ENCODE peak calls at places on chromosomes 1 and 21, in six cellular contexts. L is HepG2, C is K562, Y is HCT116, K is GM12878, W is H1. T is an unnamed sample.

GRCh38 chr1:161915051-161915503 is 108.6 kb downstream of the OLFML2B start:
- DNase-seq in L (no peak), C (no peak), Y (no peak), K (peak; percentile 53), W (no peak), T (no peak)

GRCh38 chr1:36884029-36884701 is 150.2 kb downstream of the GRIK3 start:
- DNase-seq in L (no peak), C (no peak), Y (no peak), K (peak; percentile 28), W (no peak), T (no peak)

GRCh38 chr21:44846485-44847260 is 26.8 kb downstream of the PTTG1IP start:
- DNase-seq in L (peak; percentile 48), C (no peak), Y (no peak), K (no peak), W (no peak), T (no peak)

GRCh38 chr21:33374080-33374873 is 28.9 kb upstream of the IFNGR2 start:
- DNase-seq in L (peak; percentile 39), C (no peak), Y (peak; percentile 53), K (no peak), W (no peak), T (peak; percentile 49)

GRCh38 chr1:228339059-228339704 is 67.5 kb downstream of the TRIM11 start:
- DNase-seq in L (no peak), C (no peak), Y (no peak), K (no peak), W (no peak), T (no peak)

GRCh38 chr1:197683280-197683679 is 92.0 kb downstream of the DENND1B start:
- DNase-seq in L (no peak), C (no peak), Y (no peak), K (no peak), W (no peak), T (no peak)

GRCh38 chr1:47023268-47024137 is at the start of gene CYP4X1:
- DNase-seq in L (no peak), C (no peak), Y (no peak), K (no peak), W (peak; percentile 15), T (peak; percentile 13)

GRCh38 chr1:223261914-223262313 is 102.1 kb downstream of the SUSD4 start:
- DNase-seq in L (no peak), C (no peak), Y (no peak), K (no peak), W (no peak), T (no peak)

GRCh38 chr1:209431813-209432442 is 151.6 kb upstream of the CAMK1G start:
- DNase-seq in L (no peak), C (no peak), Y (no peak), K (no peak), W (no peak), T (no peak)

GRCh38 chr1:107292012-107292411 is 151.2 kb downstream of the NTNG1 start:
- DNase-seq in L (no peak), C (no peak), Y (no peak), K (no peak), W (no peak), T (no peak)

GRCh38 chr21:38773108-38774061 is 32.3 kb upstream of the ETS2 start:
- DNase-seq in L (peak; percentile 34), C (no peak), Y (peak; percentile 81), K (no peak), W (no peak), T (no peak)

GRCh38 chr1:208000001-208000400 is 89.1 kb upstream of the CD34 start:
- DNase-seq in L (no peak), C (no peak), Y (no peak), K (no peak), W (no peak), T (no peak)

GRCh38 chr1:61139324-61140055 is 57.1 kb downstream of the NFIA start:
- DNase-seq in L (peak; percentile 29), C (no peak), Y (no peak), K (no peak), W (no peak), T (no peak)

GRCh38 chr1:20767271-20767670 is 19.8 kb downstream of the HP1BP3 start:
- DNase-seq in L (no peak), C (no peak), Y (no peak), K (no peak), W (no peak), T (no peak)

GRCh38 chr1:160322831-160323230 is 20.2 kb downstream of the COPA start:
- DNase-seq in L (no peak), C (no peak), Y (no peak), K (no peak), W (no peak), T (no peak)

GRCh38 chr1:27455166-27455811 is 34.7 kb downstream of the WASF2 start:
- DNase-seq in L (no peak), C (no peak), Y (no peak), K (no peak), W (no peak), T (no peak)
- TF ChIP-seq ZNF274 in L (no peak), C (no peak), Y (no peak), K (no peak), W (no peak), T (no peak)

GRCh38 chr1:234909851-234910250 is 218.8 kb downstream of the TOMM20 start:
- DNase-seq in L (no peak), C (no peak), Y (no peak), K (no peak), W (no peak), T (no peak)
- H3K4me1 ChIP-seq in L (peaks cover 54% of the 10 kb centered on the region), C (no peaks in the 10 kb centered on the region), Y (no peaks in the 10 kb centered on the region), K (no peaks in the 10 kb centered on the region), W (peaks cover 10% of the 10 kb centered on the region), T (peaks cover 16% of the 10 kb centered on the region)

GRCh38 chr1:213934642-213935041 is 53.1 kb upstream of the PROX1 start:
- DNase-seq in L (no peak), C (no peak), Y (no peak), K (no peak), W (no peak), T (no peak)

GRCh38 chr1:213927897-213928296 is 59.9 kb upstream of the PROX1 start:
- DNase-seq in L (no peak), C (no peak), Y (no peak), K (no peak), W (no peak), T (no peak)

GRCh38 chr1:213936571-213936970 is 51.2 kb upstream of the PROX1 start:
- DNase-seq in L (no peak), C (no peak), Y (no peak), K (no peak), W (no peak), T (no peak)

GRCh38 chr1:213931804-213932203 is 56.0 kb upstream of the PROX1 start:
- DNase-seq in L (no peak), C (peak; percentile 17), Y (peak; percentile 3), K (no peak), W (peak; percentile 13), T (peak; percentile 56)
- TF ChIP-seq ZNF274 in L (no peak), C (no peak), Y (no peak), K (no peak), W (no peak), T (no peak)

GRCh38 chr1:116411784-116412479 is 38.9 kb downstream of the ATP1A1 start:
- DNase-seq in L (peak; percentile 97), C (no peak), Y (no peak), K (no peak), W (no peak), T (no peak)

GRCh38 chr1:116412480-116412798 is 39.4 kb downstream of the ATP1A1 start:
- DNase-seq in L (no peak), C (no peak), Y (no peak), K (no peak), W (no peak), T (no peak)

GRCh38 chr1:116413414-116413813 is 40.4 kb downstream of the ATP1A1 start:
- DNase-seq in L (no peak), C (no peak), Y (no peak), K (no peak), W (no peak), T (no peak)

GRCh38 chr1:116414364-116414763 is 41.3 kb downstream of the ATP1A1 start:
- DNase-seq in L (no peak), C (no peak), Y (no peak), K (no peak), W (no peak), T (no peak)

GRCh38 chr1:116412898-116413297 is 39.9 kb downstream of the ATP1A1 start:
- DNase-seq in L (no peak), C (no peak), Y (no peak), K (no peak), W (no peak), T (no peak)
- H3K4me1 ChIP-seq in L (peaks cover 70% of the 10 kb centered on the region), C (peaks cover 91% of the 10 kb centered on the region), Y (peaks cover 28% of the 10 kb centered on the region), K (peaks cover 4% of the 10 kb centered on the region), W (peaks cover 5% of the 10 kb centered on the region), T (peaks cover 2% of the 10 kb centered on the region)

GRCh38 chr1:4551706-4552105 is 102.7 kb upstream of the AJAP1 start:
- DNase-seq in L (no peak), C (no peak), Y (no peak), K (no peak), W (no peak), T (no peak)
- TF ChIP-seq ZNF274 in L (no peak), C (no peak), Y (no peak), K (no peak), W (no peak), T (no peak)

DNA sequence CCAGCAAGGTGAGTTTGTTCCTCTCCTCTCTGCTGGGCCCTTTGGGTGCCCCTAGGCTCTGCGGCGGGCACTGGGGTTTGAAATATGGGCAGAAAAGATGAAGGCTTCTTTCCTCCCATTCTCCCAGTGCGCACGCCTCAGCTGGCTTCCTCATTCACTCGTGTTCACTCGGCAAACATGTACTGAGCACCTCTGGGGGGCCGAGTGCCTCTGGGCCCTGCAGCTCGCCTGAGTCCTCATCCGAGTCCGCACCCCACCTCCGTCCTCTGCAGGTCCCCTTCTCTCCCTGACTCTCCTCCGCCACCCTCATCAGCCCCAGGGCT is 98.5 kb upstream of the RUNX3 start:
- DNase-seq in L (no peak), C (no peak), Y (no peak), K (no peak), W (no peak), T (no peak)
- H3K4me1 ChIP-seq in L (no peaks in the 10 kb centered on the region), C (no peaks in the 10 kb centered on the region), Y (peaks cover 12% of the 10 kb centered on the region), K (peaks cover 97% of the 10 kb centered on the region), W (peaks cover 12% of the 10 kb centered on the region), T (peaks cover 42% of the 10 kb centered on the region)

DNA sequence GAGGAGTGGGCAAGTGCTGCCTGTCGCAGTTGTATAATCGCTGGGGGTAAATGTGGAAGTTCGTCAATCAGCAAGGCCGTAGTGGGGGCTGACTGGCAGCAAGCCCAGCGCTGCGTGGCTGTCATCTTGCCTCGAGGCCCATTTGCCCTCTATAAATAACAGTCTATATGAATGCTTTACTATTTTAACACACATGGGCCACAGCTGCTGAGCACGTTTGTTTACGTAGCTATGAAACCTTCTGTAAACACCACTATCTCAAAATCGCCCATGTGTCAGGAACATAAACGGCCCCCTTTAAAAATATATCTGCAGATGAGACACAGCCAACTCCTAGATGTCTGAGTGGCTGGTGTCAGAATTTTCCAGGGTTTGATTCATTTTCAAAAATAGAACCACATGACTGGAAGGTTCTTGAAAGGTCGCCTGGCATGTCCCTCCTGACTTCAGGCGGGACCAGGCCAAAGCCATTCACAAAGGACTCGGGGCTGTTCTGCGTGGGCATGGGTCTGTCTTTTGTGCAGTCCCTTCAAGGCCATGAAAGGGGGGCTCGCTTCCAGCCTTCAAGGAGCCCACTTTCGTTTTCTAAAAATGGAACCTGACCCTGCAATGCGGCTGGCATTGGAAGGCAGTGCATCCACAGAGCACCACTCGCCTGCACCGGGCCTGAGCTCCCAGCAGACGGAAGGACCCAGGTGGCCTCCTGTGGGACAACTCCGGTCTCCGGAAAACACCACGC is 205.5 kb downstream of the KCNJ6 start:
- DNase-seq in L (peak; percentile 4), C (no peak), Y (no peak), K (no peak), W (no peak), T (no peak)
- TF ChIP-seq ZNF274 in L (no peak), C (no peak), Y (no peak), K (no peak), W (no peak), T (no peak)